ENCODE peak calls at places on chromosomes 5 and 9, in seven cellular contexts. C, M, F, G, R, B and X are unnamed samples.

GRCh38 chr9:38066907-38067610 is 2.0 kb downstream of the SHB start:
- DNase-seq in C (peak; percentile 85), M (peak; percentile 80), F (no peak), G (peak; percentile 63), R (peak; percentile 66), B (no peak), X (peak; percentile 87)

GRCh38 chr9:12719431-12719830 is 26.2 kb downstream of the TYRP1 start:
- DNase-seq in C (no peak), M (no peak), F (peak; percentile 58), G (peak; percentile 32), R (no peak), B (no peak), X (no peak)

GRCh38 chr5:130032807-130033206 is 128.5 kb downstream of the CHSY3 start:
- DNase-seq in C (peak; percentile 50), M (no peak), F (no peak), G (no peak), R (no peak), B (no peak), X (no peak)

GRCh38 chr5:1280177-1281037 is 14.5 kb downstream of the TERT start:
- DNase-seq in C (peak; percentile 40), M (peak; percentile 32), F (no peak), G (no peak), R (no peak), B (no peak), X (peak; percentile 73)

GRCh38 chr5:171627936-171628335 is 157.7 kb upstream of the SMIM23 start:
- DNase-seq in C (no peak), M (no peak), F (no peak), G (no peak), R (no peak), B (no peak), X (no peak)

GRCh38 chr5:81856948-81857928 is 106.3 kb upstream of the SSBP2 start:
- DNase-seq in C (peak; percentile 91), M (no peak), F (peak; percentile 39), G (no peak), R (peak; percentile 87), B (no peak), X (peak; percentile 79)

GRCh38 chr9:77977210-77977611 is 54.4 kb downstream of the GNAQ start:
- DNase-seq in C (peak; percentile 89), M (peak; percentile 64), F (peak; percentile 71), G (peak; percentile 69), R (peak; percentile 66), B (no peak), X (peak; percentile 51)

GRCh38 chr5:171444582-171444981 is 25.1 kb downstream of the FGF18 start:
- DNase-seq in C (no peak), M (no peak), F (no peak), G (no peak), R (no peak), B (no peak), X (no peak)

GRCh38 chr5:43270686-43271085 is 42.5 kb downstream of the HMGCS1 start:
- DNase-seq in C (no peak), M (no peak), F (no peak), G (no peak), R (no peak), B (no peak), X (no peak)

GRCh38 chr5:32329395-32329834 is 16.7 kb upstream of the MTMR12 start:
- DNase-seq in C (peak; percentile 79), M (peak; percentile 62), F (peak; percentile 80), G (peak; percentile 79), R (peak; percentile 64), B (no peak), X (peak; percentile 50)

GRCh38 chr5:125481506-125482455 is 735.3 kb upstream of the ZNF608 start:
- DNase-seq in C (no peak), M (no peak), F (no peak), G (no peak), R (no peak), B (no peak), X (no peak)

GRCh38 chr5:7473115-7473514 is 77.2 kb downstream of the ADCY2 start:
- DNase-seq in C (no peak), M (no peak), F (no peak), G (no peak), R (no peak), B (no peak), X (no peak)

GRCh38 chr5:174430940-174431339 is 293.4 kb upstream of the MSX2 start:
- DNase-seq in C (no peak), M (no peak), F (no peak), G (peak; percentile 16), R (no peak), B (no peak), X (no peak)

GRCh38 chr9:91431485-91431884 is 7.9 kb upstream of the NFIL3 start:
- DNase-seq in C (no peak), M (no peak), F (no peak), G (peak; percentile 43), R (no peak), B (no peak), X (no peak)

GRCh38 chr5:82413302-82414042 is 135.3 kb upstream of the RPS23 start:
- DNase-seq in C (no peak), M (no peak), F (no peak), G (no peak), R (no peak), B (no peak), X (no peak)

GRCh38 chr9:115015018-115015635 is 84.7 kb upstream of the TNFSF8 start:
- DNase-seq in C (peak; percentile 58), M (no peak), F (peak; percentile 64), G (peak; percentile 32), R (no peak), B (no peak), X (no peak)

GRCh38 chr9:123321874-123322770 is 33.9 kb upstream of the CRB2 start:
- DNase-seq in C (no peak), M (no peak), F (no peak), G (no peak), R (no peak), B (no peak), X (no peak)

GRCh38 chr5:150626853-150627276 is 13.6 kb upstream of the SYNPO start:
- DNase-seq in C (peak; percentile 83), M (no peak), F (no peak), G (no peak), R (peak; percentile 62), B (no peak), X (peak; percentile 50)

GRCh38 chr5:113042491-113043243 is 66.1 kb downstream of the DCP2 start:
- DNase-seq in C (no peak), M (no peak), F (no peak), G (no peak), R (no peak), B (no peak), X (no peak)

GRCh38 chr5:37054391-37054790 is 177.8 kb downstream of the NIPBL start:
- DNase-seq in C (no peak), M (no peak), F (no peak), G (no peak), R (no peak), B (no peak), X (no peak)

GRCh38 chr9:20479419-20480155 is 142.7 kb downstream of the MLLT3 start:
- DNase-seq in C (no peak), M (no peak), F (no peak), G (no peak), R (no peak), B (no peak), X (no peak)
- H3K4me1 ChIP-seq in C (no peaks in the 10 kb centered on the region), M (no peaks in the 10 kb centered on the region), F (peaks cover 6% of the 10 kb centered on the region), G (no peaks in the 10 kb centered on the region), R (peaks cover 17% of the 10 kb centered on the region), B (no peaks in the 10 kb centered on the region), X (no peaks in the 10 kb centered on the region)

GRCh38 chr9:130354378-130354777 is 88.8 kb downstream of the HMCN2 start:
- DNase-seq in C (no peak), M (no peak), F (no peak), G (no peak), R (no peak), B (no peak), X (no peak)
- H3K27ac ChIP-seq in C (no peak overlapping the region), M (no peak overlapping the region), F (no peak overlapping the region), G (no peak overlapping the region), R (no peak overlapping the region), B (peak overlapping the region; percentile 5), X (no peak overlapping the region)

GRCh38 chr5:73215891-73216610 is 43.1 kb downstream of the TMEM174 start:
- DNase-seq in C (peak; percentile 89), M (peak; percentile 92), F (peak; percentile 89), G (peak; percentile 85), R (peak; percentile 58), B (no peak), X (peak; percentile 68)
- H3K4me3 ChIP-seq in C (peak overlapping the region; percentile 4), M (peak overlapping the region; percentile 21), F (peak overlapping the region; percentile 47), G (no peak overlapping the region), R (peak overlapping the region; percentile 41), B (peak overlapping the region; percentile 44), X (peak overlapping the region; percentile 29)

DNA sequence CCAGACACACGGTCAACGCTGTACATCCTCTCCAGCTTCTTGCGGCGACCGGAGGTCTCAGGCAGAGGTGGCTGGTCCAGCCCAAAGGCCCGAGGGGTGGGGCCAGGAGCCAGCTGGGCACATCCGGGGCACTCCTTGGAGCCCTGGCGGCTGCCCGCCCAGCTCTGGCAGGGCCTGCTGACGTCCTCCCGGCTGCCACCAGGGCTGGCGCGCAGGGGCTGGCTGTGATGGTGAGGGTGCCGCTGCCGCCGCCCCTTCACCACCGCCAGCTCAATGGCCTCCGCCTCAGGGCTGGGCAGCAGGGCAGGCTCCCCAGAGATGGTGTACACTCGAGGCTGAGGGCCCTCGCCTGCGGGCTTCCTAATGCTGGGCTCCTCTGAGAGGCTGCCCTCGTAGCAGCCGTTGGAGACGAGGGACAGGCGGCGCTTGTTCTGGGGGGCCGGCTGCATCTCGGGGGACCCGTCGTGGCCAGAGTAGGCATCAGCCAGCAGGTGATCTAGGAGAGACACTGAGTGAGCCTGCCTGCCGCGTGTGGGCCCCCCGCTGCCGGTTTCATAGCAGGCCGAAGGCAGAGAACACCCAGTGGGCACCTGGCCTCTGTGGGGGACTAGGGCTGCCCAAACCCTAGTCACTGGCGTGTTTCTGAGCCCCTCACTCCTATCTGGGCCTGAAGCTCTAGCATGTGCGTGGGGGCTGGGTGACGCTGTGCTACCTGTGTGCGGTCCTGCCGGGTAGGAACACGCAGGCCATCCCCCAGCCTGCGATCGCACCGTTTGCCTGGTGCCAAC is 1.5 kb downstream of the NSMF start:
- DNase-seq in C (peak; percentile 71), M (peak; percentile 49), F (no peak), G (no peak), R (no peak), B (no peak), X (peak; percentile 32)
- H3K4me1 ChIP-seq in C (no peaks in the 10 kb centered on the region), M (peaks cover 8% of the 10 kb centered on the region), F (peaks cover 38% of the 10 kb centered on the region), G (peaks cover 9% of the 10 kb centered on the region), R (peaks cover 55% of the 10 kb centered on the region), B (peaks cover 39% of the 10 kb centered on the region), X (peaks cover 51% of the 10 kb centered on the region)

DNA sequence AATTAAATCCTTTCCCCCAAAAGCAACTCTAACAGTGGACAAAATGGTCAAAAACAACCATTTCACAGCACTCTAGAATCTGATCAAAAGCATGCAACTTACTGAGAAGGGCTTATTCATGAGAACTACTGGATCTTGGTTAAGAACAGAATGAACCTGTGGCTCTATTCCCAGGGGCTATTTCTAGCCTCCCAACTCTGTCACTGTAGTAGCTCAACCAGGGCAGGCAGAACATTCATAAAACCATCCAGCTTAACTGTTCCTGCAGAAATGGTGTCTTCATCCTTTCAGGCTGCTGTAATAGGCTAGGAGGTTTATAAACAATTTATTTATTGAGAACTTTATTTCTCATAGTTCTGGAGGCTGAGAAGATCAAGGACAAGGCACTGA is 238.7 kb upstream of the FBXL7 start:
- DNase-seq in C (no peak), M (no peak), F (no peak), G (no peak), R (peak; percentile 9), B (no peak), X (no peak)
- H3K27ac ChIP-seq in C (peak overlapping the region; percentile 95), M (no peak overlapping the region), F (no peak overlapping the region), G (no peak overlapping the region), R (peak overlapping the region; percentile 51), B (peak overlapping the region; percentile 73), X (no peak overlapping the region)